ENCODE peak calls at places on chromosomes 12 and 14, in nine cellular contexts. Y is LoVo; L is heart right ventricle; I is DMS 273 treated with DMSO at 0.1 percent for 48 hours; Z is activated CD4-positive, alpha-beta T cell treated with anti-CD3 and anti-CD28 coated beads, Interleukin-2, amount 50 U/mL, for 4 hours; M is Calu3; A is stimulated activated effector memory CD8-positive, alpha-beta T cell treated with anti-CD3 and anti-CD28 coated beads, Interleukin-12 subunit alpha, Interleukin-12 subunit beta, amount 100 ng/mL, for 72 hours; N is AG09309; H is activated B cell treated with CpG ODN at 0.5 μM for 24 hours. U is an unnamed sample.
A peak's percentile ranks its signal among the peaks of the same experiment; 100 is the strongest.

GRCh38 chr12:51970904-51971646 is 19.6 kb downstream of the ACVR1B start:
- DNase-seq in Y (no peak), L (no peak), I (no peak), Z (no peak), M (peak; percentile 41), A (peak; percentile 80), N (no peak), H (peak; percentile 23), U (no peak)

GRCh38 chr14:104424406-104425072 is 155.0 kb upstream of the C14orf180 start:
- DNase-seq in Y (no peak), L (no peak), I (peak; percentile 96), Z (no peak), M (no peak), A (peak; percentile 30), N (no peak), H (no peak), U (no peak)

GRCh38 chr14:36826614-36827013 is 165.0 kb downstream of the PAX9 start:
- DNase-seq in Y (no peak), L (no peak), I (no peak), Z (no peak), M (no peak), A (no peak), N (no peak), H (no peak), U (no peak)

GRCh38 chr14:101075025-101075800 is 171.7 kb upstream of the RTL1 start:
- DNase-seq in Y (no peak), L (no peak), I (no peak), Z (no peak), M (no peak), A (no peak), N (no peak), H (peak; percentile 12), U (no peak)

GRCh38 chr12:96397756-96398421 is 2.4 kb downstream of the CDK17 start:
- DNase-seq in Y (no peak), L (no peak), I (no peak), Z (no peak), M (no peak), A (no peak), N (no peak), H (no peak), U (no peak)

GRCh38 chr12:97751704-97752103 is 289.1 kb downstream of the RMST start:
- DNase-seq in Y (no peak), L (no peak), I (no peak), Z (no peak), M (no peak), A (no peak), N (no peak), H (no peak), U (no peak)

GRCh38 chr14:60650382-60650961 is 1.2 kb upstream of the SIX1 start:
- DNase-seq in Y (no peak), L (no peak), I (no peak), Z (no peak), M (no peak), A (no peak), N (no peak), H (no peak), U (peak; percentile 74)

GRCh38 chr14:83734431-83734830 is 1795.5 kb upstream of the FLRT2 start:
- DNase-seq in Y (no peak), L (no peak), I (no peak), Z (no peak), M (no peak), A (no peak), N (no peak), H (no peak), U (no peak)

GRCh38 chr14:20503905-20504304 is 1.4 kb upstream of the RNASE10 start:
- DNase-seq in Y (no peak), L (no peak), I (no peak), Z (no peak), M (no peak), A (no peak), N (no peak), H (no peak), U (no peak)

GRCh38 chr12:53423597-53423996 is at the start of gene AMHR2:
- DNase-seq in Y (no peak), L (no peak), I (no peak), Z (no peak), M (no peak), A (no peak), N (no peak), H (no peak), U (no peak)

GRCh38 chr12:124713436-124714082 is 146.1 kb upstream of the NCOR2 start:
- DNase-seq in Y (no peak), L (peak; percentile 64), I (no peak), Z (peak; percentile 59), M (no peak), A (peak; percentile 85), N (peak; percentile 79), H (peak; percentile 46), U (no peak)

GRCh38 chr12:26941251-26941650 is 3.0 kb downstream of the FGFR1OP2 start:
- DNase-seq in Y (no peak), L (no peak), I (no peak), Z (no peak), M (no peak), A (no peak), N (no peak), H (no peak), U (no peak)

GRCh38 chr12:13376627-13377373 is 180.3 kb downstream of the EMP1 start:
- DNase-seq in Y (peak; percentile 95), L (no peak), I (no peak), Z (no peak), M (peak; percentile 82), A (no peak), N (no peak), H (no peak), U (no peak)

GRCh38 chr12:46888568-46888967 is 62.8 kb upstream of the SLC38A4 start:
- DNase-seq in Y (no peak), L (no peak), I (no peak), Z (no peak), M (no peak), A (no peak), N (no peak), H (no peak), U (no peak)

U was measured in LHCN-M2.